ENCODE peak calls at places on chromosomes 11 and 22, in five cellular contexts. One of them, this sample, is unnamed.

GRCh38 chr22:46065733-46066454 is 84.4 kb upstream of the PPARA start:
- DNase-seq in esophagus squamous epithelium: no peak
- DNase-seq in GM04504: peak
- DNase-seq in Ammon's horn: no peak
- DNase-seq in GM13977: no peak
- DNase-seq in this sample: peak

GRCh38 chr11:102564110-102564509 is 33.6 kb upstream of the MMP7 start:
- DNase-seq in Ammon's horn: no peak
- DNase-seq in GM04504: no peak
- DNase-seq in esophagus squamous epithelium: no peak
- DNase-seq in GM13977: peak
- DNase-seq in this sample: peak

GRCh38 chr11:35006389-35007128 is 90.1 kb downstream of the PDHX start:
- DNase-seq in GM04504: no peak
- DNase-seq in GM13977: peak
- DNase-seq in esophagus squamous epithelium: no peak
- DNase-seq in Ammon's horn: no peak
- DNase-seq in this sample: no peak

GRCh38 chr11:94910281-94910680 is 63.1 kb downstream of the CWC15 start:
- DNase-seq in esophagus squamous epithelium: no peak
- DNase-seq in GM04504: no peak
- DNase-seq in GM13977: no peak
- DNase-seq in Ammon's horn: no peak
- DNase-seq in this sample: no peak

GRCh38 chr11:11931461-11932055 is 76.9 kb downstream of the DKK3 start:
- DNase-seq in esophagus squamous epithelium: no peak
- DNase-seq in GM13977: peak
- DNase-seq in Ammon's horn: peak
- DNase-seq in GM04504: peak
- DNase-seq in this sample: peak

GRCh38 chr22:32880061-32880460 is 78.6 kb downstream of the TIMP3 start:
- DNase-seq in esophagus squamous epithelium: no peak
- DNase-seq in GM13977: no peak
- DNase-seq in GM04504: peak
- DNase-seq in Ammon's horn: no peak
- DNase-seq in this sample: no peak

GRCh38 chr22:30273196-30273595 is 6.5 kb upstream of the OSM start:
- DNase-seq in GM13977: no peak
- DNase-seq in GM04504: no peak
- DNase-seq in Ammon's horn: no peak
- DNase-seq in esophagus squamous epithelium: no peak
- DNase-seq in this sample: no peak

GRCh38 chr11:74748211-74749126 is at the start of gene RNF169:
- DNase-seq in esophagus squamous epithelium: peak
- DNase-seq in GM04504: peak
- DNase-seq in Ammon's horn: peak
- DNase-seq in GM13977: peak
- DNase-seq in this sample: peak

GRCh38 chr11:31509017-31509411 is 408 bp downstream of the IMMP1L start:
- DNase-seq in esophagus squamous epithelium: no peak
- DNase-seq in GM04504: no peak
- DNase-seq in Ammon's horn: peak
- DNase-seq in GM13977: peak
- DNase-seq in this sample: peak

GRCh38 chr11:78109011-78109685 is 29.5 kb upstream of the NDUFC2 start:
- DNase-seq in GM13977: no peak
- DNase-seq in GM04504: no peak
- DNase-seq in esophagus squamous epithelium: no peak
- DNase-seq in Ammon's horn: peak
- DNase-seq in this sample: no peak

GRCh38 chr11:114340311-114341131 is 44.3 kb downstream of the NNMT start:
- DNase-seq in esophagus squamous epithelium: no peak
- DNase-seq in GM13977: peak
- DNase-seq in GM04504: peak
- DNase-seq in Ammon's horn: peak
- DNase-seq in this sample: peak

GRCh38 chr11:72897506-72897905 is 83.3 kb downstream of the ATG16L2 start:
- DNase-seq in GM04504: no peak
- DNase-seq in GM13977: no peak
- DNase-seq in esophagus squamous epithelium: no peak
- DNase-seq in Ammon's horn: no peak
- DNase-seq in this sample: no peak

GRCh38 chr22:46060292-46061123 is 83.5 kb upstream of the WNT7B start:
- DNase-seq in GM13977: no peak
- DNase-seq in GM04504: peak
- DNase-seq in Ammon's horn: no peak
- DNase-seq in esophagus squamous epithelium: no peak
- DNase-seq in this sample: peak

GRCh38 chr11:1830119-1830499 is 4.7 kb upstream of the SYT8 start:
- DNase-seq in GM04504: no peak
- DNase-seq in GM13977: no peak
- DNase-seq in esophagus squamous epithelium: no peak
- DNase-seq in Ammon's horn: no peak
- DNase-seq in this sample: no peak

GRCh38 chr11:11043676-11044075 is 185.8 kb upstream of the ZBED5 start:
- DNase-seq in GM13977: no peak
- DNase-seq in Ammon's horn: no peak
- DNase-seq in GM04504: no peak
- DNase-seq in esophagus squamous epithelium: no peak
- DNase-seq in this sample: no peak

GRCh38 chr22:27809226-27809625 is 7.7 kb upstream of the MN1 start:
- DNase-seq in GM04504: no peak
- DNase-seq in Ammon's horn: no peak
- DNase-seq in esophagus squamous epithelium: no peak
- DNase-seq in GM13977: no peak
- DNase-seq in this sample: no peak

GRCh38 chr11:121282376-121282775 is 10.2 kb upstream of the SC5D start:
- DNase-seq in GM13977: no peak
- DNase-seq in esophagus squamous epithelium: no peak
- DNase-seq in GM04504: no peak
- DNase-seq in Ammon's horn: no peak
- DNase-seq in this sample: no peak

GRCh38 chr11:125223901-125224331 is 59.4 kb downstream of the PKNOX2 start:
- DNase-seq in Ammon's horn: peak
- DNase-seq in GM04504: no peak
- DNase-seq in GM13977: no peak
- DNase-seq in esophagus squamous epithelium: no peak
- DNase-seq in this sample: no peak

GRCh38 chr11:116707746-116708145 is 65.0 kb downstream of the BUD13 start:
- DNase-seq in Ammon's horn: no peak
- DNase-seq in esophagus squamous epithelium: no peak
- DNase-seq in GM13977: no peak
- DNase-seq in GM04504: no peak
- DNase-seq in this sample: no peak

GRCh38 chr11:64372802-64373597 is 14.0 kb downstream of the RPS6KA4 start:
- DNase-seq in esophagus squamous epithelium: no peak
- DNase-seq in GM04504: no peak
- DNase-seq in GM13977: no peak
- DNase-seq in Ammon's horn: peak
- DNase-seq in this sample: no peak

GRCh38 chr11:73356979-73357739 is 19.0 kb upstream of the RELT start:
- DNase-seq in esophagus squamous epithelium: no peak
- DNase-seq in Ammon's horn: no peak
- DNase-seq in GM04504: no peak
- DNase-seq in GM13977: no peak
- DNase-seq in this sample: no peak

GRCh38 chr11:44849424-44849823 is 101.3 kb downstream of the TP53I11 start:
- DNase-seq in GM13977: no peak
- DNase-seq in esophagus squamous epithelium: no peak
- DNase-seq in Ammon's horn: no peak
- DNase-seq in GM04504: no peak
- DNase-seq in this sample: no peak

GRCh38 chr11:104163100-104164027 is 583 bp downstream of the PDGFD start:
- DNase-seq in Ammon's horn: peak
- DNase-seq in GM13977: peak
- DNase-seq in esophagus squamous epithelium: no peak
- DNase-seq in GM04504: no peak
- DNase-seq in this sample: no peak

GRCh38 chr11:14713518-14714244 is 70.1 kb downstream of the PDE3B start:
- DNase-seq in esophagus squamous epithelium: no peak
- DNase-seq in Ammon's horn: no peak
- DNase-seq in GM13977: no peak
- DNase-seq in GM04504: no peak
- DNase-seq in this sample: no peak

GRCh38 chr11:19441752-19442553 is 201.2 kb upstream of the E2F8 start:
- DNase-seq in Ammon's horn: no peak
- DNase-seq in GM13977: peak
- DNase-seq in esophagus squamous epithelium: no peak
- DNase-seq in GM04504: peak
- DNase-seq in this sample: peak

GRCh38 chr11:2825261-2825885 is 60.2 kb downstream of the CDKN1C start:
- DNase-seq in GM13977: no peak
- DNase-seq in GM04504: peak
- DNase-seq in Ammon's horn: no peak
- DNase-seq in esophagus squamous epithelium: no peak
- DNase-seq in this sample: peak